ENCODE peak calls at places on chromosome 20, in eight cellular contexts. W is IMR-90; P is anterior cingulate cortex; C is WTC11; T is right cardiac atrium; K is T-helper 2 cell; Z is GM20000; R is activated naive CD4-positive, alpha-beta T cell treated with anti-CD3 and anti-CD28 coated beads, Interleukin-2, amount 50 U/mL, for 16 hours. J is an unnamed sample.

GRCh38 chr20:62979876-62980373 is 26.8 kb downstream of the BHLHE23 start:
- DNase-seq in K (no peak), P (no peak), C (no peak), T (no peak), R (no peak), Z (no peak), W (no peak), J (no peak)

GRCh38 chr20:63751471-63752271 is 12.1 kb downstream of the SLC2A4RG start:
- DNase-seq in T (no peak), Z (no peak), K (no peak), P (no peak), R (no peak), C (peak), W (no peak), J (no peak)

GRCh38 chr20:23507346-23507745 is 16.4 kb downstream of the CST8 start:
- DNase-seq in W (no peak), Z (no peak), T (no peak), K (no peak), C (peak), R (no peak), P (no peak), J (no peak)

GRCh38 chr20:46640044-46640443 is 11.2 kb downstream of the SLC13A3 start:
- DNase-seq in R (no peak), T (no peak), K (no peak), P (no peak), W (no peak), Z (no peak), C (no peak), J (no peak)

GRCh38 chr20:32984196-32984595 is 20.0 kb downstream of the SUN5 start:
- DNase-seq in Z (no peak), K (no peak), C (no peak), R (no peak), T (no peak), W (no peak), P (no peak), J (no peak)

GRCh38 chr20:53769041-53769440 is 175.4 kb upstream of the ZNF217 start:
- DNase-seq in R (no peak), C (no peak), P (no peak), Z (no peak), K (no peak), T (no peak), W (peak), J (no peak)

GRCh38 chr20:23162887-23163286 is 76.8 kb upstream of the CD93 start:
- DNase-seq in Z (no peak), K (no peak), C (no peak), P (no peak), W (no peak), T (no peak), R (no peak), J (no peak)

GRCh38 chr20:25464501-25465204 is 57.2 kb downstream of the GINS1 start:
- DNase-seq in R (no peak), K (no peak), T (no peak), P (no peak), C (no peak), Z (no peak), W (no peak), J (no peak)

GRCh38 chr20:24699321-24700165 is 230.1 kb downstream of the SYNDIG1 start:
- DNase-seq in T (no peak), R (no peak), Z (no peak), C (no peak), K (no peak), W (no peak), P (no peak), J (no peak)

GRCh38 chr20:7672551-7672950 is 267.7 kb downstream of the HAO1 start:
- DNase-seq in Z (no peak), R (no peak), C (no peak), W (no peak), K (no peak), T (no peak), P (no peak), J (no peak)

GRCh38 chr20:53940883-53941546 is 129.4 kb downstream of the BCAS1 start:
- DNase-seq in W (peak), K (no peak), C (no peak), T (peak), Z (no peak), P (no peak), R (no peak), J (peak)

GRCh38 chr20:5715068-5715841 is 34.9 kb upstream of the SHLD1 start:
- DNase-seq in W (no peak), Z (no peak), C (no peak), T (no peak), P (no peak), R (no peak), K (no peak), J (no peak)

GRCh38 chr20:5735845-5736530 is 14.2 kb upstream of the SHLD1 start:
- DNase-seq in Z (no peak), T (no peak), R (no peak), C (no peak), P (no peak), K (no peak), W (peak), J (no peak)

GRCh38 chr20:3315110-3315509 is 76.1 kb upstream of the SLC4A11 start:
- DNase-seq in K (no peak), C (no peak), T (no peak), R (no peak), W (no peak), Z (no peak), P (no peak), J (no peak)

GRCh38 chr20:4926531-4927156 is 74.7 kb downstream of the SLC23A2 start:
- DNase-seq in R (no peak), K (no peak), C (no peak), P (no peak), W (no peak), Z (no peak), T (no peak), J (no peak)

GRCh38 chr20:34701405-34702085 is 2.6 kb upstream of the TP53INP2 start:
- DNase-seq in Z (no peak), T (no peak), R (no peak), K (no peak), C (no peak), P (no peak), W (no peak), J (no peak)

GRCh38 chr20:18666803-18667460 is 79.1 kb downstream of the DTD1 start:
- DNase-seq in R (no peak), P (no peak), C (no peak), Z (no peak), T (no peak), W (no peak), K (no peak), J (no peak)

GRCh38 chr20:20683481-20683880 is 29.0 kb downstream of the RALGAPA2 start:
- DNase-seq in C (no peak), K (no peak), W (no peak), R (no peak), Z (no peak), P (no peak), T (no peak), J (no peak)

GRCh38 chr20:47815866-47816265 is 30.6 kb upstream of the SULF2 start:
- DNase-seq in W (no peak), T (no peak), P (no peak), C (no peak), R (no peak), K (no peak), Z (no peak), J (no peak)

GRCh38 chr20:32333181-32333987 is 24.7 kb upstream of the ASXL1 start:
- DNase-seq in K (no peak), Z (peak), C (no peak), T (no peak), W (no peak), R (no peak), P (no peak), J (peak)

GRCh38 chr20:53974785-53975555 is 95.4 kb downstream of the BCAS1 start:
- DNase-seq in T (no peak), K (no peak), Z (no peak), W (no peak), R (no peak), P (no peak), C (no peak), J (no peak)

GRCh38 chr20:62183426-62184142 is 756 bp downstream of the MTG2 start:
- DNase-seq in W (no peak), Z (no peak), C (no peak), T (no peak), P (no peak), R (no peak), K (no peak), J (no peak)

GRCh38 chr20:34998331-34998950 is 42.8 kb downstream of the MYH7B start:
- DNase-seq in K (no peak), W (no peak), Z (no peak), R (no peak), C (peak), P (no peak), T (no peak), J (no peak)

GRCh38 chr20:17644451-17644850 is 37.6 kb downstream of the RRBP1 start:
- DNase-seq in Z (no peak), W (no peak), C (no peak), R (no peak), T (no peak), K (no peak), P (no peak), J (no peak)

GRCh38 chr20:33914871-33915270 is 78.8 kb upstream of the RALY start:
- DNase-seq in P (no peak), W (peak), Z (no peak), T (no peak), R (peak), K (no peak), C (no peak), J (peak)

GRCh38 chr20:23636908-23637281 is 860 bp downstream of the CST3 start:
- DNase-seq in C (no peak), T (no peak), P (no peak), W (no peak), R (no peak), K (no peak), Z (no peak), J (no peak)

GRCh38 chr20:63941282-63942060 is 14.7 kb downstream of the UCKL1 start:
- DNase-seq in R (peak), C (peak), T (peak), P (no peak), Z (peak), K (peak), W (no peak), J (no peak)

GRCh38 chr20:57441510-57442154 is 50.4 kb downstream of the RBM38 start:
- DNase-seq in R (no peak), P (no peak), Z (no peak), K (no peak), W (no peak), T (no peak), C (no peak), J (no peak)

GRCh38 chr20:61564628-61565027 is 312.6 kb downstream of the CDH4 start:
- DNase-seq in C (no peak), K (no peak), P (no peak), T (no peak), Z (no peak), W (no peak), R (no peak), J (no peak)

GRCh38 chr20:47667531-47668312 is 117.6 kb downstream of the SULF2 start:
- DNase-seq in K (no peak), T (no peak), R (no peak), P (no peak), W (no peak), Z (no peak), C (no peak), J (no peak)

GRCh38 chr20:38395165-38395564 is 40.0 kb downstream of the SNHG17 start:
- DNase-seq in Z (no peak), C (no peak), K (no peak), P (no peak), W (no peak), R (no peak), T (peak), J (no peak)

GRCh38 chr20:33684533-33685327 is 1.5 kb downstream of the E2F1 start:
- DNase-seq in C (peak), K (no peak), P (no peak), R (no peak), Z (no peak), T (no peak), W (no peak), J (no peak)

GRCh38 chr20:30816182-30816645 is 441.2 kb upstream of the DEFB115 start:
- DNase-seq in W (no peak), Z (peak), P (no peak), R (no peak), K (no peak), C (peak), T (peak), J (peak)

GRCh38 chr20:36932476-36933426 is 18.8 kb downstream of the SAMHD1 start:
- DNase-seq in R (no peak), T (no peak), P (no peak), K (no peak), Z (no peak), C (no peak), W (peak), J (no peak)

GRCh38 chr20:21238400-21238799 is 64.7 kb upstream of the XRN2 start:
- DNase-seq in W (no peak), K (no peak), P (no peak), Z (no peak), T (peak), R (no peak), C (no peak), J (no peak)

GRCh38 chr20:45365444-45365970 is 2.6 kb downstream of the SYS1 start:
- DNase-seq in P (no peak), K (no peak), R (no peak), W (no peak), C (no peak), Z (no peak), T (no peak), J (no peak)

GRCh38 chr20:36549942-36550796 is 8.8 kb downstream of the MYL9 start:
- DNase-seq in T (no peak), P (no peak), W (no peak), C (no peak), Z (no peak), K (no peak), R (no peak), J (no peak)

J was measured in Daoy.